ENCODE peak calls at places on chromosomes 2 and 18, in ten cellular contexts. V, J, L, X, M, K, Y, O, N and W are unnamed samples.
A peak's percentile ranks its signal among the peaks of the same experiment; 100 is the strongest.

GRCh38 chr18:9619990-9620389 is 5.6 kb upstream of the PPP4R1 start:
- DNase-seq in V (no peak), J (no peak), L (no peak), X (no peak), M (no peak), K (peak; percentile 66), Y (no peak), O (no peak), N (no peak), W (no peak)

GRCh38 chr18:79792096-79792987 is 5.4 kb upstream of the KCNG2 start:
- DNase-seq in V (no peak), J (no peak), L (no peak), X (no peak), M (no peak), K (no peak), Y (no peak), O (no peak), N (no peak), W (no peak)

GRCh38 chr2:172415759-172416158 is 11.6 kb upstream of the ITGA6 start:
- DNase-seq in V (no peak), J (no peak), L (no peak), X (no peak), M (no peak), K (no peak), Y (no peak), O (no peak), N (no peak), W (no peak)

GRCh38 chr2:147331790-147332419 is 512.9 kb upstream of the ACVR2A start:
- DNase-seq in V (peak; percentile 57), J (peak; percentile 6), L (peak; percentile 67), X (no peak), M (peak; percentile 23), K (peak; percentile 59), Y (peak; percentile 18), O (no peak), N (peak; percentile 9), W (no peak)

GRCh38 chr2:237207641-237208040 is 122.0 kb downstream of the COPS8 start:
- DNase-seq in V (no peak), J (no peak), L (no peak), X (no peak), M (no peak), K (peak; percentile 91), Y (no peak), O (peak; percentile 50), N (no peak), W (no peak)

GRCh38 chr2:46836295-46837111 is 79.1 kb downstream of the MCFD2 start:
- DNase-seq in V (no peak), J (no peak), L (no peak), X (no peak), M (peak; percentile 77), K (no peak), Y (no peak), O (no peak), N (peak; percentile 48), W (no peak)

GRCh38 chr2:20637147-20637546 is 13.8 kb downstream of the HS1BP3 start:
- DNase-seq in V (no peak), J (no peak), L (no peak), X (no peak), M (no peak), K (no peak), Y (no peak), O (no peak), N (no peak), W (no peak)

GRCh38 chr2:42850016-42850805 is 57.8 kb upstream of the HAAO start:
- DNase-seq in V (no peak), J (no peak), L (no peak), X (no peak), M (no peak), K (no peak), Y (no peak), O (no peak), N (no peak), W (no peak)

GRCh38 chr2:52597361-52597760 is 1170.2 kb upstream of the CHAC2 start:
- DNase-seq in V (no peak), J (no peak), L (no peak), X (no peak), M (no peak), K (peak; percentile 39), Y (no peak), O (no peak), N (no peak), W (no peak)

GRCh38 chr2:223601932-223602676 is at the start of gene SCG2:
- DNase-seq in V (peak; percentile 51), J (peak; percentile 61), L (peak; percentile 65), X (peak; percentile 34), M (peak; percentile 78), K (peak; percentile 97), Y (no peak), O (peak; percentile 89), N (peak; percentile 60), W (no peak)

GRCh38 chr18:76806301-76806700 is 16.1 kb upstream of the ZNF236 start:
- DNase-seq in V (no peak), J (no peak), L (no peak), X (no peak), M (no peak), K (no peak), Y (no peak), O (no peak), N (no peak), W (no peak)

GRCh38 chr2:237874585-237875161 is 15.2 kb downstream of the RAMP1 start:
- DNase-seq in V (no peak), J (no peak), L (no peak), X (no peak), M (peak; percentile 76), K (peak; percentile 68), Y (no peak), O (peak; percentile 92), N (no peak), W (peak; percentile 84)

GRCh38 chr2:95311821-95312542 is 14.8 kb downstream of the KCNIP3 start:
- DNase-seq in V (no peak), J (no peak), L (no peak), X (no peak), M (no peak), K (no peak), Y (no peak), O (no peak), N (no peak), W (no peak)

GRCh38 chr2:227748079-227748478 is 2.4 kb downstream of the SCYGR8 start:
- DNase-seq in V (peak; percentile 9), J (no peak), L (no peak), X (no peak), M (no peak), K (no peak), Y (no peak), O (no peak), N (no peak), W (peak; percentile 41)

GRCh38 chr2:235621736-235622135 is 127.9 kb downstream of the AGAP1 start:
- DNase-seq in V (no peak), J (no peak), L (no peak), X (no peak), M (no peak), K (no peak), Y (no peak), O (no peak), N (no peak), W (no peak)

GRCh38 chr2:156331572-156332451 is 709 bp downstream of the NR4A2 start:
- DNase-seq in V (peak; percentile 60), J (peak; percentile 59), L (peak; percentile 51), X (peak; percentile 88), M (peak; percentile 46), K (peak; percentile 87), Y (no peak), O (peak; percentile 76), N (peak; percentile 85), W (no peak)

GRCh38 chr2:600542-601386 is 76.4 kb downstream of the TMEM18 start:
- DNase-seq in V (no peak), J (no peak), L (no peak), X (no peak), M (peak; percentile 9), K (no peak), Y (no peak), O (no peak), N (no peak), W (no peak)

GRCh38 chr2:111534816-111535803 is 348.9 kb downstream of the ANAPC1 start:
- DNase-seq in V (no peak), J (peak; percentile 74), L (peak; percentile 28), X (no peak), M (peak; percentile 66), K (peak; percentile 63), Y (no peak), O (peak; percentile 33), N (no peak), W (no peak)